ENCODE peak calls at places on chromosomes 12 and 14, in seven cellular contexts. One of them, this sample, is unnamed.

GRCh38 chr12:49233842-49234526 is 30.9 kb upstream of the TUBA1C start:
- DNase-seq in GM04504: no peak
- DNase-seq in activated naive CD8-positive, alpha-beta T cell treated with anti-CD3 and anti-CD28 coated beads, Interleukin-2, amount 50 U/mL, for 24 hours: peak
- DNase-seq in iPS DF 6.9: no peak
- DNase-seq in colonic mucosa: peak
- DNase-seq in NCI-H345: peak
- DNase-seq in choroid plexus epithelial cell: no peak
- DNase-seq in this sample: no peak

GRCh38 chr12:131147894-131148293 is 194.2 kb downstream of the ADGRD1 start:
- DNase-seq in choroid plexus epithelial cell: no peak
- DNase-seq in colonic mucosa: no peak
- DNase-seq in GM04504: no peak
- DNase-seq in NCI-H345: no peak
- DNase-seq in iPS DF 6.9: no peak
- DNase-seq in activated naive CD8-positive, alpha-beta T cell treated with anti-CD3 and anti-CD28 coated beads, Interleukin-2, amount 50 U/mL, for 24 hours: no peak
- DNase-seq in this sample: no peak

GRCh38 chr12:12975322-12976077 is 23.5 kb upstream of the GPRC5D start:
- DNase-seq in choroid plexus epithelial cell: peak
- DNase-seq in GM04504: no peak
- DNase-seq in iPS DF 6.9: no peak
- DNase-seq in NCI-H345: no peak
- DNase-seq in colonic mucosa: peak
- DNase-seq in activated naive CD8-positive, alpha-beta T cell treated with anti-CD3 and anti-CD28 coated beads, Interleukin-2, amount 50 U/mL, for 24 hours: no peak
- DNase-seq in this sample: no peak

GRCh38 chr14:94542811-94543449 is 18.3 kb upstream of the SERPINA4 start:
- DNase-seq in NCI-H345: no peak
- DNase-seq in iPS DF 6.9: no peak
- DNase-seq in GM04504: no peak
- DNase-seq in choroid plexus epithelial cell: no peak
- DNase-seq in colonic mucosa: no peak
- DNase-seq in activated naive CD8-positive, alpha-beta T cell treated with anti-CD3 and anti-CD28 coated beads, Interleukin-2, amount 50 U/mL, for 24 hours: no peak
- DNase-seq in this sample: no peak

GRCh38 chr14:68506021-68506644 is 286.7 kb downstream of the ZFP36L1 start:
- DNase-seq in activated naive CD8-positive, alpha-beta T cell treated with anti-CD3 and anti-CD28 coated beads, Interleukin-2, amount 50 U/mL, for 24 hours: no peak
- DNase-seq in GM04504: peak
- DNase-seq in NCI-H345: no peak
- DNase-seq in choroid plexus epithelial cell: peak
- DNase-seq in iPS DF 6.9: no peak
- DNase-seq in colonic mucosa: no peak
- DNase-seq in this sample: no peak

GRCh38 chr14:95319312-95320075 is at the start of gene CLMN:
- DNase-seq in choroid plexus epithelial cell: peak
- DNase-seq in GM04504: peak
- DNase-seq in iPS DF 6.9: no peak
- DNase-seq in NCI-H345: peak
- DNase-seq in activated naive CD8-positive, alpha-beta T cell treated with anti-CD3 and anti-CD28 coated beads, Interleukin-2, amount 50 U/mL, for 24 hours: peak
- DNase-seq in colonic mucosa: peak
- DNase-seq in this sample: no peak

GRCh38 chr12:102479099-102479887 is 1.1 kb downstream of the IGF1 start:
- DNase-seq in colonic mucosa: no peak
- DNase-seq in iPS DF 6.9: no peak
- DNase-seq in activated naive CD8-positive, alpha-beta T cell treated with anti-CD3 and anti-CD28 coated beads, Interleukin-2, amount 50 U/mL, for 24 hours: no peak
- DNase-seq in choroid plexus epithelial cell: no peak
- DNase-seq in GM04504: no peak
- DNase-seq in NCI-H345: no peak
- DNase-seq in this sample: no peak

GRCh38 chr14:75373616-75374015 is 54.2 kb upstream of the JDP2 start:
- DNase-seq in iPS DF 6.9: no peak
- DNase-seq in activated naive CD8-positive, alpha-beta T cell treated with anti-CD3 and anti-CD28 coated beads, Interleukin-2, amount 50 U/mL, for 24 hours: no peak
- DNase-seq in GM04504: no peak
- DNase-seq in choroid plexus epithelial cell: no peak
- DNase-seq in colonic mucosa: no peak
- DNase-seq in NCI-H345: no peak
- DNase-seq in this sample: no peak

GRCh38 chr12:115916910-115917668 is 360.4 kb downstream of the MED13L start:
- DNase-seq in choroid plexus epithelial cell: peak
- DNase-seq in GM04504: no peak
- DNase-seq in colonic mucosa: peak
- DNase-seq in activated naive CD8-positive, alpha-beta T cell treated with anti-CD3 and anti-CD28 coated beads, Interleukin-2, amount 50 U/mL, for 24 hours: peak
- DNase-seq in iPS DF 6.9: peak
- DNase-seq in NCI-H345: peak
- DNase-seq in this sample: no peak